ENCODE peak calls at places on chromosomes 7 and 10, in four cellular contexts. E, C, P and Q are unnamed samples.

GRCh38 chr7:84055904-84056615 is 138.5 kb downstream of the SEMA3A start:
- DNase-seq in E (no peak), C (no peak), P (no peak), Q (no peak)

GRCh38 chr7:24665564-24666294 is 91.5 kb downstream of the GSDME start:
- DNase-seq in E (no peak), C (no peak), P (peak), Q (peak)

GRCh38 chr10:77550378-77550777 is 87.2 kb downstream of the KCNMA1 start:
- DNase-seq in E (peak), C (no peak), P (peak), Q (peak)

GRCh38 chr10:3500408-3500856 is 284.6 kb downstream of the KLF6 start:
- DNase-seq in E (peak), C (peak), P (peak), Q (peak)

GRCh38 chr7:143126146-143126545 is 5.7 kb upstream of the PIP start:
- DNase-seq in E (no peak), C (peak), P (peak), Q (peak)

GRCh38 chr7:35723011-35723410 is 28.1 kb upstream of the HERPUD2 start:
- DNase-seq in E (no peak), C (no peak), P (peak), Q (peak)

GRCh38 chr10:113060221-113061053 is 110.4 kb downstream of the TCF7L2 start:
- DNase-seq in E (peak), C (no peak), P (peak), Q (peak)

GRCh38 chr7:157474685-157475084 is 137.9 kb downstream of the DNAJB6 start:
- DNase-seq in E (peak), C (no peak), P (peak), Q (peak)

GRCh38 chr10:73480158-73480557 is 15.7 kb downstream of the PPP3CB start:
- DNase-seq in E (no peak), C (peak), P (peak), Q (no peak)

GRCh38 chr10:5595591-5596590 is 70.5 kb downstream of the ASB13 start:
- DNase-seq in E (no peak), C (peak), P (peak), Q (peak)

GRCh38 chr10:5490698-5491464 is 8.5 kb downstream of the CALML5 start:
- DNase-seq in E (peak), C (no peak), P (no peak), Q (no peak)

GRCh38 chr7:116669769-116670168 is 2.2 kb upstream of the MET start:
- DNase-seq in E (no peak), C (no peak), P (no peak), Q (no peak)

GRCh38 chr7:70788276-70788675 is 343.7 kb upstream of the GALNT17 start:
- DNase-seq in E (no peak), C (no peak), P (no peak), Q (no peak)

GRCh38 chr7:116501425-116502167 is 2.1 kb downstream of the CAV2 start:
- DNase-seq in E (no peak), C (no peak), P (peak), Q (peak)

GRCh38 chr7:26151096-26151495 is 902 bp upstream of the NFE2L3 start:
- DNase-seq in E (no peak), C (no peak), P (no peak), Q (no peak)

GRCh38 chr10:55019461-55019860 is 218.4 kb upstream of the PCDH15 start:
- DNase-seq in E (no peak), C (no peak), P (no peak), Q (no peak)

GRCh38 chr10:18659784-18660561 is 742 bp downstream of the ARL5B start:
- DNase-seq in E (no peak), C (no peak), P (peak), Q (peak)

GRCh38 chr7:34104992-34105391 is 199.7 kb downstream of the BMPER start:
- DNase-seq in E (no peak), C (no peak), P (peak), Q (no peak)

GRCh38 chr10:98270026-98270740 is 2.2 kb upstream of the LOXL4 start:
- DNase-seq in E (no peak), C (no peak), P (no peak), Q (no peak)

GRCh38 chr7:23894891-23895569 is 185.0 kb downstream of the STK31 start:
- DNase-seq in E (no peak), C (no peak), P (no peak), Q (no peak)

GRCh38 chr7:137846588-137847417 is at the start of gene DGKI:
- DNase-seq in E (peak), C (no peak), P (peak), Q (peak)

GRCh38 chr10:85615556-85615955 is 751.0 kb downstream of the GRID1 start:
- DNase-seq in E (no peak), C (no peak), P (no peak), Q (no peak)

GRCh38 chr7:29005829-29006228 is 47.7 kb upstream of the TRIL start:
- DNase-seq in E (no peak), C (no peak), P (peak), Q (no peak)

GRCh38 chr7:16721541-16721940 is 32.0 kb upstream of the TSPAN13 start:
- DNase-seq in E (no peak), C (no peak), P (no peak), Q (no peak)

GRCh38 chr10:63707254-63707910 is 186.2 kb downstream of the REEP3 start:
- DNase-seq in E (no peak), C (peak), P (peak), Q (peak)

GRCh38 chr10:131311661-131312260 is at the start of gene TCERG1L:
- DNase-seq in E (no peak), C (no peak), P (no peak), Q (peak)

GRCh38 chr7:135193615-135194081 is 17.7 kb downstream of the WDR91 start:
- DNase-seq in E (no peak), C (peak), P (peak), Q (no peak)

GRCh38 chr7:110921478-110922210 is 169.3 kb upstream of the LRRN3 start:
- DNase-seq in E (no peak), C (no peak), P (peak), Q (no peak)

GRCh38 chr10:22723343-22723779 is 9.0 kb upstream of the PIP4K2A start:
- DNase-seq in E (no peak), C (no peak), P (no peak), Q (no peak)

GRCh38 chr7:32019008-32019578 is 51.1 kb downstream of the PDE1C start:
- DNase-seq in E (no peak), C (no peak), P (no peak), Q (no peak)

GRCh38 chr10:49187950-49188761 is at the start of gene TMEM273:
- DNase-seq in E (no peak), C (no peak), P (no peak), Q (no peak)

GRCh38 chr7:116665447-116665996 is 6.5 kb upstream of the MET start:
- DNase-seq in E (no peak), C (no peak), P (no peak), Q (no peak)

GRCh38 chr10:24897326-24897926 is 55.0 kb downstream of the PRTFDC1 start:
- DNase-seq in E (no peak), C (no peak), P (peak), Q (peak)